ENCODE peak calls at places on chromosomes 5 and 9, in ten cellular contexts. T is upper lobe of right lung, E is psoas muscle, F is tibial nerve, X is endodermal cell, R is uterus, N is transverse colon, Z is GM23248, U is OCI-LY7, K is lower lobe of right lung. H is an unnamed sample.

GRCh38 chr5:124920909-124921666 is 174.6 kb upstream of the ZNF608 start:
- DNase-seq in E (no peak), R (no peak), N (no peak), U (peak; percentile 90), T (no peak), X (no peak), F (no peak), K (no peak), Z (no peak), H (no peak)

GRCh38 chr9:123724211-123724831 is 205.6 kb downstream of the DENND1A start:
- DNase-seq in R (no peak), Z (peak; percentile 69), U (no peak), T (no peak), F (no peak), K (no peak), X (no peak), N (no peak), E (no peak), H (no peak)

GRCh38 chr9:19117039-19117716 is 10.1 kb downstream of the PLIN2 start:
- DNase-seq in K (no peak), N (no peak), E (no peak), U (no peak), R (no peak), Z (peak; percentile 56), F (no peak), X (no peak), T (no peak), H (no peak)

GRCh38 chr9:126485662-126486061 is 128.1 kb upstream of the LMX1B start:
- DNase-seq in Z (no peak), E (no peak), K (no peak), X (no peak), U (no peak), F (no peak), N (no peak), R (no peak), T (no peak), H (no peak)

GRCh38 chr5:3033033-3033755 is 281.7 kb upstream of the IRX2 start:
- DNase-seq in N (no peak), T (no peak), U (no peak), Z (no peak), K (no peak), X (no peak), F (no peak), R (no peak), E (no peak), H (no peak)

GRCh38 chr9:124392855-124393460 is 22.3 kb downstream of the PSMB7 start:
- DNase-seq in T (no peak), F (no peak), N (no peak), Z (peak; percentile 96), K (no peak), R (no peak), X (peak; percentile 76), U (peak; percentile 18), E (no peak), H (no peak)

GRCh38 chr9:89891221-89892052 is 286.6 kb downstream of the GADD45G start:
- DNase-seq in X (peak; percentile 31), Z (no peak), T (no peak), F (peak; percentile 67), N (peak; percentile 30), K (no peak), E (peak; percentile 72), R (peak; percentile 60), U (no peak), H (no peak)

GRCh38 chr5:65861830-65862241 is 64.5 kb upstream of the ERBIN start:
- DNase-seq in K (no peak), X (no peak), E (no peak), T (no peak), R (no peak), U (no peak), N (no peak), Z (peak; percentile 95), F (no peak), H (no peak)

GRCh38 chr5:56178823-56179222 is 54.3 kb downstream of the ANKRD55 start:
- DNase-seq in K (no peak), T (no peak), Z (no peak), F (no peak), X (no peak), N (no peak), E (no peak), U (no peak), R (no peak), H (no peak)

GRCh38 chr9:121269030-121269887 is 1.3 kb downstream of the GSN start:
- DNase-seq in T (no peak), N (peak; percentile 72), F (no peak), K (no peak), R (peak; percentile 54), U (no peak), E (peak; percentile 50), Z (peak; percentile 61), X (peak; percentile 71), H (no peak)

GRCh38 chr9:121272401-121272948 is 4.5 kb downstream of the GSN start:
- DNase-seq in K (no peak), Z (no peak), F (no peak), N (no peak), R (no peak), U (no peak), E (no peak), X (no peak), T (no peak), H (no peak)

GRCh38 chr9:121269888-121270254 is 1.9 kb downstream of the GSN start:
- DNase-seq in U (no peak), X (no peak), R (no peak), F (no peak), K (no peak), E (no peak), T (no peak), Z (peak; percentile 48), N (no peak), H (no peak)

GRCh38 chr9:121268598-121269029 is 652 bp downstream of the GSN start:
- DNase-seq in U (peak; percentile 24), T (peak; percentile 67), R (no peak), N (no peak), E (peak; percentile 43), Z (peak; percentile 58), X (no peak), F (no peak), K (no peak), H (no peak)

GRCh38 chr9:121271368-121272351 is 3.7 kb downstream of the GSN start:
- DNase-seq in Z (peak; percentile 85), R (peak; percentile 45), T (peak; percentile 70), X (no peak), K (peak; percentile 70), F (no peak), U (no peak), N (no peak), E (peak; percentile 70), H (no peak)
- H3K4me1 ChIP-seq in Z (peaks cover 66% of the 10 kb centered on the region), R (peaks cover 40% of the 10 kb centered on the region), T (peaks cover 28% of the 10 kb centered on the region), X (peaks cover 12% of the 10 kb centered on the region), K (peaks cover 59% of the 10 kb centered on the region), F (no peaks in the 10 kb centered on the region), U (peaks cover 4% of the 10 kb centered on the region), N (peaks cover 29% of the 10 kb centered on the region), E (peaks cover 49% of the 10 kb centered on the region), H (peaks cover 14% of the 10 kb centered on the region)

GRCh38 chr5:91219141-91219802 is 163.8 kb downstream of the ARRDC3 start:
- DNase-seq in E (no peak), N (peak; percentile 27), R (peak; percentile 27), X (no peak), Z (peak; percentile 76), U (no peak), K (no peak), T (no peak), F (peak; percentile 18), H (no peak)

GRCh38 chr5:91221917-91222316 is 161.2 kb downstream of the ARRDC3 start:
- DNase-seq in N (no peak), K (no peak), T (no peak), U (no peak), E (no peak), F (no peak), X (no peak), Z (no peak), R (no peak), H (no peak)

GRCh38 chr5:91222482-91222881 is 160.6 kb downstream of the ARRDC3 start:
- DNase-seq in N (no peak), X (no peak), K (no peak), T (no peak), F (no peak), E (no peak), U (no peak), Z (no peak), R (no peak), H (no peak)

GRCh38 chr5:91217859-91218258 is 165.3 kb downstream of the ARRDC3 start:
- DNase-seq in T (no peak), N (no peak), Z (no peak), X (no peak), K (no peak), U (no peak), F (no peak), R (no peak), E (no peak), H (no peak)

DNA sequence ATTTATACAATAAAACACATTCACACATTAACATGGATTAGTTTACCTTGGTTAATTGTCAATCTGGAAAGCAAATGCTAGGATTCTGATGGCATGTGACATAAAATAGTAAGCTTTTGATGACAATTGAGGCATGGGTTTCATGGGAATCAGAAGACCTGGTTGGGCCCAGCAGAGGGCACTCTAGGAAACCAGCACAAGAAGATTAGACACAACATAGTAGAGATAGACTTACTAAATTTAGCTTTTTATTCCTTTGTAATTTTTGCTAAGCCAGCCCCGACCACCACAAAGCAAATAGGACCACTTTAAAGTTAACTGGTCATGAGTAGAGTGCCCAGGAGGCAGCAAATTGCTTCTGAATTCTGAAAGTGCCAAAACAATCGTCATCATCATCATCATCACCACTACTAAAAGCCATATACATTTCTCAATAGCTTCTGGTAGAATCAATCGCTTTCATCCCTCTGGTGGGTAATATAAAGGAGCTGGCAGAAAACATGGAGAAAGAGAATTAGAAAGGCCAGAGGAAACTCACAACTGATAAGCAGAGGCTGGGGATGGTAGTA is 163.2 kb downstream of the ARRDC3 start:
- DNase-seq in U (peak; percentile 27), Z (no peak), T (no peak), K (no peak), F (no peak), E (no peak), R (no peak), X (peak; percentile 73), N (no peak), H (peak; percentile 11)
- H3K27ac ChIP-seq in U (no peak overlapping the region), Z (peak overlapping the region; percentile 78), T (peak overlapping the region; percentile 55), K (peak overlapping the region; percentile 44), F (peak overlapping the region; percentile 65), E (peak overlapping the region; percentile 31), R (no peak overlapping the region), X (no peak overlapping the region), N (no peak overlapping the region), H (peak overlapping the region; percentile 26)

DNA sequence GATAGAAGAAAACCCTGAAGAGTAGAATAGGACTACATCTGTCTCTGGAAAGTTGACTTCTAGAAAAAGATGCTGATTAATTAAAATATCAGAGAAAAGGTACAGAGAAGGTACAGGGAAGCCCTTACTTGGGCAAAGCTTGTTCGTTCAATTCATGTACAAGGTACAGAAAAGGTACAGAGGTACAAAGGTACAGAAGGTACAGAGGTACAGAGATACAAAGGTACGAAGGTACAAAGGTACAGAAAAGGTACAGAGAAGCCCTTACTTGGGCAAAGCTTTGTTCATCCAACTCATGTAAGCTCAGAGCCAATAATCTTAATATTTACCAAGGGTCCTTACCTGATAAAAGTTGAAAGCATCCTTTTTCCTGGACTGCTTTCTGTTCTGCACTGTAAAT is 182.3 kb downstream of the PCSK1 start:
- DNase-seq in E (no peak), F (no peak), X (no peak), R (no peak), T (no peak), N (no peak), U (no peak), K (no peak), Z (no peak), H (no peak)
- H3K4me1 ChIP-seq in E (no peaks in the 10 kb centered on the region), F (no peaks in the 10 kb centered on the region), X (peaks cover 7% of the 10 kb centered on the region), R (no peaks in the 10 kb centered on the region), T (peaks cover 8% of the 10 kb centered on the region), N (no peaks in the 10 kb centered on the region), U (no peaks in the 10 kb centered on the region), K (peaks cover 9% of the 10 kb centered on the region), Z (peaks cover 66% of the 10 kb centered on the region), H (no peaks in the 10 kb centered on the region)

GRCh38 chr9:91071185-91071990 is 269.8 kb downstream of the SYK start:
- DNase-seq in E (peak; percentile 79), U (no peak), F (no peak), N (no peak), X (no peak), K (no peak), R (no peak), Z (peak; percentile 94), T (no peak), H (no peak)
- H3K27ac ChIP-seq in E (peak overlapping the region; percentile 82), U (no peak overlapping the region), F (peak overlapping the region; percentile 63), N (no peak overlapping the region), X (no peak overlapping the region), K (no peak overlapping the region), R (peak overlapping the region; percentile 70), Z (peak overlapping the region; percentile 91), T (no peak overlapping the region), H (no peak overlapping the region)